ENCODE peak calls at places on chromosome 2, in six cellular contexts. One of them, this sample, is unnamed.
A peak's percentile ranks its signal among the peaks of the same experiment; 100 is the strongest.

GRCh38 chr2:168545439-168546082 is 89.5 kb downstream of the CERS6 start:
- DNase-seq in endothelial cell of umbilical vein: no peak
- DNase-seq in A549: peak; percentile 36
- DNase-seq in GM12878: no peak
- DNase-seq in K562: no peak
- DNase-seq in HepG2: no peak
- DNase-seq in this sample: no peak

GRCh38 chr2:169765523-169765922 is 31.9 kb downstream of the KLHL23 start:
- DNase-seq in endothelial cell of umbilical vein: no peak
- DNase-seq in A549: no peak
- DNase-seq in GM12878: no peak
- DNase-seq in K562: no peak
- DNase-seq in HepG2: peak; percentile 52
- DNase-seq in this sample: no peak

GRCh38 chr2:144460981-144461766 is 58.7 kb downstream of the ZEB2 start:
- DNase-seq in endothelial cell of umbilical vein: no peak
- DNase-seq in A549: no peak
- DNase-seq in GM12878: no peak
- DNase-seq in K562: peak; percentile 48
- DNase-seq in HepG2: no peak
- DNase-seq in this sample: peak; percentile 44

GRCh38 chr2:128773641-128774319 is 455.1 kb upstream of the HS6ST1 start:
- DNase-seq in endothelial cell of umbilical vein: no peak
- DNase-seq in A549: no peak
- DNase-seq in GM12878: no peak
- DNase-seq in K562: no peak
- DNase-seq in HepG2: no peak
- DNase-seq in this sample: no peak

GRCh38 chr2:135817946-135818345 is 19.0 kb downstream of the LCT start:
- DNase-seq in endothelial cell of umbilical vein: no peak
- DNase-seq in A549: no peak
- DNase-seq in GM12878: no peak
- DNase-seq in K562: no peak
- DNase-seq in HepG2: no peak
- DNase-seq in this sample: no peak

GRCh38 chr2:184053326-184053725 is 545.0 kb upstream of the ZNF804A start:
- DNase-seq in endothelial cell of umbilical vein: peak; percentile 30
- DNase-seq in A549: no peak
- DNase-seq in GM12878: no peak
- DNase-seq in K562: no peak
- DNase-seq in HepG2: no peak
- DNase-seq in this sample: no peak

GRCh38 chr2:283996-284794 is 3.7 kb downstream of the ALKAL2 start:
- DNase-seq in endothelial cell of umbilical vein: no peak
- DNase-seq in A549: no peak
- DNase-seq in GM12878: no peak
- DNase-seq in K562: no peak
- DNase-seq in HepG2: no peak
- DNase-seq in this sample: no peak

GRCh38 chr2:141058552-141058951 is 1072.3 kb downstream of the LRP1B start:
- DNase-seq in endothelial cell of umbilical vein: no peak
- DNase-seq in A549: no peak
- DNase-seq in GM12878: no peak
- DNase-seq in K562: no peak
- DNase-seq in HepG2: no peak
- DNase-seq in this sample: no peak

DNA sequence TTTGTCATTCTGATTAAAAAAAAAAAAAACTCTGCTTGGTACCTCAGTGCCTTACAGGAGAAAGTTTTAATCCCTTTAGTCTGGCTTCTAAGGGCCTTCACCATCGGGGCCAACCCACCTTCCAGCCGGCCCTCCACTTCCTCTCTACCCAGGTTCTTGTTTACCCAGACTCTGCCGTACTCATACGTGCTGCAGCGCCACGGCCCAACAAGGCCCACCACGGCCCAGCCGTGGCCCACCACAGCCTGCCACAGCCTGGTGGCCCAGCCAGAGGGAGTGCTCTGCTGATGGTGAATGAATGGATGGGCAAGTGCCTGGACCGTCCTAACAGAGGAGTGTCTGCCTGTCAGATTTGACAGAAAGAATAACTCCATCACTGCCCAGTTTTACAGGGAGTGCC is 38.0 kb downstream of the CENPO start:
- DNase-seq in endothelial cell of umbilical vein: no peak
- DNase-seq in A549: no peak
- DNase-seq in GM12878: no peak
- DNase-seq in K562: no peak
- DNase-seq in HepG2: no peak
- DNase-seq in this sample: no peak
- TF ChIP-seq MYC in endothelial cell of umbilical vein: no peak
- TF ChIP-seq MYC in A549: no peak
- TF ChIP-seq MYC in GM12878: no peak
- TF ChIP-seq MYC in K562: no peak
- TF ChIP-seq MYC in HepG2: no peak
- TF ChIP-seq MYC in this sample: no peak

DNA sequence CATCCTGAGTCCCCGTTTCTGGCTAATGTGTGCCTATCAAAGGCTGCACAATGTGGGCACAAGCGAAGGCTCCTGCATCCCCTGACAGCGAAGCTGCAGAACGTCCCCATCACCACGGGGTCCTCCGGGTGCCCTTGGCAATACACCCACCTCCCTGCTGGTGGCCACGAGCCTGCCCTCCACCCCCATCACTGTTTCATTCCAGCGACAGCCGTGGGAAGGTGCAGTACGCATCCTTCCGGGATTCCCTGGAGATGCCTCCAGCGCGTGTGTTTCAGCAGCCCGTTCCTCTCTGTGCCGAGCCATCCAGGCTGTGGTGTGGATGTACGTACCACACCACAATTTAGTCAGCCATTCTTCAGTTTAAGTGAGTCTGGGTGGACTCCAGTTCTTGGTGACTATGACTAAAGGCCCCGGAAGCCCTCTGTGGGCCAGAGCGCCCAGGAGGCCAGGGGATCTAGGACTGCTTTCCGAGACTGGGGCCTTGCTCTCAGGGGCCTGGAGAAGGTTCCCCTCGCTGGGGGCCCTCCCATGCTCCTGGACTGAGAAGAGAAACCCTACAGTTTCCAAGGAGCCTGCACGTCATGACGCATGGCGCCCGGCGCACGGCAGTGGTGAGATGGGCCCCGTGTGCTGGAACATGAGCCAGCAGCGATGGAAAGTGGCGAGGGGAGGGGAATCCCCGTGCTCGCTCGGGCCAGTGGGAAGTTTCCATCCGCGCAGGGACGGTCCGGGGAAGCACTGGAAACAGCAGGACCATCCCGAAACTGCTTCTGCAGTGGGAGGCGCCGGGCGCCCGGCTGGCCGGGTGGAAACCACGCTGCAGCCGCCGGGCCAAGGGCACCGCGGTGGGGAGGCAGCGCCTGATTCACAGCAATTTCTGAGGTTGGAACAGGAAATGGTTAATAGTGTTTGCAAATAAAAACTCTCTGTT is 4.6 kb upstream of the PDCD1 start:
- DNase-seq in endothelial cell of umbilical vein: no peak
- DNase-seq in A549: no peak
- DNase-seq in GM12878: no peak
- DNase-seq in K562: no peak
- DNase-seq in HepG2: no peak
- DNase-seq in this sample: peak; percentile 57
- TF ChIP-seq POLR2A in endothelial cell of umbilical vein: no peak
- TF ChIP-seq POLR2A in A549: no peak
- TF ChIP-seq POLR2A in GM12878: peak; percentile 33
- TF ChIP-seq POLR2A in K562: no peak
- TF ChIP-seq POLR2A in HepG2: no peak
- TF ChIP-seq POLR2A in this sample: no peak

DNA sequence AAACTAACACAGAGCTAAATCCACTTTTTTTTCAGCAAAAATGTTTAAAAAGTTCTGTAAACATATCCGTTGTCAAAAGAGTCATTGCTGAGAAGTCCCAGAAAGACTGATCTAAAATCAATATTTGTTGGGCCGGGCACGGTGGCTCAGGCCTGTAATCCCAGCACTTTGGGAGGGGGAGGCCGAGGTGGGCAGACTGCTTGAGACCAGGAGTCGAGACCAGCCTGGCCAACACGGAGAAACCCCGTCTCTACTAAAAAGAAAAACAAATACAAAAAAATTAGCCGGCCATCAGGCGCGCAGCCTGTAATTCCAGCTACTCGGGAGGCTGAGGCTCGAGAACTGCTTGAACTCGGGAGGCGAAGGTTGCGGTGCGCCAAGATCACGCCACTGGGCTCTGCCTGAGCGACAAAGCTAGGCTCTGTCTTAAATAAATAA is 1.4 kb downstream of the OLA1 start:
- DNase-seq in endothelial cell of umbilical vein: no peak
- DNase-seq in A549: no peak
- DNase-seq in GM12878: no peak
- DNase-seq in K562: peak; percentile 65
- DNase-seq in HepG2: peak; percentile 28
- DNase-seq in this sample: no peak
- H3K4me3 ChIP-seq in endothelial cell of umbilical vein: no peak overlapping the region
- H3K4me3 ChIP-seq in A549: peak overlapping the region; percentile 88
- H3K4me3 ChIP-seq in GM12878: peak overlapping the region; percentile 51
- H3K4me3 ChIP-seq in K562: peak overlapping the region; percentile 87
- H3K4me3 ChIP-seq in HepG2: peak overlapping the region; percentile 84
- H3K4me3 ChIP-seq in this sample: peak overlapping the region; percentile 99

DNA sequence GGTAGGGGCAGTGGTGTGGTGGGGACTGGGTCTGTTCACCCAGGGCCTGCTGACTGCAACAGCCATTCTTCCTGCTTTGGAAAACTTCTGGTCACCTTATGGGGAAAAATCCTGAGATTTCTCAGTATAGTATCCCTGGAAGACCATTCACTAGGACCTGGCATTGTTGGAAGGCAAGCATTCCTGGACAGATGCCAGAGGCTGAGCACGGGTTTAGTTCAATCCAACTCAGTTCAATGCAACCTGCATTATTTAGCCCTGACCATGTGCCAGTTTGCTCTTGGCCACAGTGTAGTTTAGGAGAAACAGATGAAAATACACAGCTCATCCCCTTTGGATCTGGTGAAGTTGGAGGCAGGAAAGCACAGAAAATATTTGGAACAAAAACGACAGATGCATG is 95.9 kb downstream of the LPIN1 start:
- DNase-seq in endothelial cell of umbilical vein: peak; percentile 21
- DNase-seq in A549: no peak
- DNase-seq in GM12878: no peak
- DNase-seq in K562: no peak
- DNase-seq in HepG2: no peak
- DNase-seq in this sample: no peak
- TF ChIP-seq MYC in endothelial cell of umbilical vein: no peak
- TF ChIP-seq MYC in A549: no peak
- TF ChIP-seq MYC in GM12878: no peak
- TF ChIP-seq MYC in K562: no peak
- TF ChIP-seq MYC in HepG2: no peak
- TF ChIP-seq MYC in this sample: no peak

GRCh38 chr2:230712443-230713330 is at the start of gene CAB39:
- DNase-seq in endothelial cell of umbilical vein: peak; percentile 90
- DNase-seq in A549: peak; percentile 70
- DNase-seq in GM12878: peak; percentile 63
- DNase-seq in K562: peak; percentile 91
- DNase-seq in HepG2: peak; percentile 79
- DNase-seq in this sample: peak; percentile 99
- TF ChIP-seq POLR2A in endothelial cell of umbilical vein: peak; percentile 71
- TF ChIP-seq POLR2A in A549: peak; percentile 58
- TF ChIP-seq POLR2A in GM12878: peak; percentile 80
- TF ChIP-seq POLR2A in K562: peak; percentile 21
- TF ChIP-seq POLR2A in HepG2: peak; percentile 78
- TF ChIP-seq POLR2A in this sample: peak; percentile 68

DNA sequence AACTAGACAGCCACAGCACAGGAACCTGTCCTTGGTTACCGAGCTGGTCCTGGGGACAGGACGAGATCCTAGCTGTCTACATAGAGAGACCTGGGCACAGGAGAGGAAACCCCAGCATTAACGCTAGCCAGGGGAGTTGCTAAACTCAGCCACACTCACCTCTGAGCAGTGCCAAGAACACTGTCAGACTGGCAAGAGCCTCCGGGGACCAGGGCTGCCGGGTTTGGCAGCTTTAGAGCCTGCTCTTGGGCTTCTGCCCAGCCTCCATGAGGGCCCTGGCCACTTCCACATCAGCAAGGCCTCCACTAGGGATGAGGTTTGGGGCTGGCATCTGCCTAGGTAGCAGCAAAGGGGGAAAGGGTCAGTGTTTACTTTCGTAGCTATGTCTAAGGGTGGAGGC is 6.7 kb downstream of the TMBIM1 start:
- DNase-seq in endothelial cell of umbilical vein: no peak
- DNase-seq in A549: no peak
- DNase-seq in GM12878: no peak
- DNase-seq in K562: no peak
- DNase-seq in HepG2: no peak
- DNase-seq in this sample: no peak
- H3K4me3 ChIP-seq in endothelial cell of umbilical vein: no peak overlapping the region
- H3K4me3 ChIP-seq in A549: no peak overlapping the region
- H3K4me3 ChIP-seq in GM12878: peak overlapping the region; percentile 64
- H3K4me3 ChIP-seq in K562: no peak overlapping the region
- H3K4me3 ChIP-seq in HepG2: no peak overlapping the region
- H3K4me3 ChIP-seq in this sample: no peak overlapping the region

GRCh38 chr2:237500681-237501424 is 13.8 kb downstream of the MLPH start:
- DNase-seq in endothelial cell of umbilical vein: peak; percentile 57
- DNase-seq in A549: peak; percentile 96
- DNase-seq in GM12878: no peak
- DNase-seq in K562: peak; percentile 12
- DNase-seq in HepG2: no peak
- DNase-seq in this sample: peak; percentile 87
- TF ChIP-seq MYC in endothelial cell of umbilical vein: no peak
- TF ChIP-seq MYC in A549: no peak
- TF ChIP-seq MYC in GM12878: no peak
- TF ChIP-seq MYC in K562: no peak
- TF ChIP-seq MYC in HepG2: no peak
- TF ChIP-seq MYC in this sample: no peak

DNA sequence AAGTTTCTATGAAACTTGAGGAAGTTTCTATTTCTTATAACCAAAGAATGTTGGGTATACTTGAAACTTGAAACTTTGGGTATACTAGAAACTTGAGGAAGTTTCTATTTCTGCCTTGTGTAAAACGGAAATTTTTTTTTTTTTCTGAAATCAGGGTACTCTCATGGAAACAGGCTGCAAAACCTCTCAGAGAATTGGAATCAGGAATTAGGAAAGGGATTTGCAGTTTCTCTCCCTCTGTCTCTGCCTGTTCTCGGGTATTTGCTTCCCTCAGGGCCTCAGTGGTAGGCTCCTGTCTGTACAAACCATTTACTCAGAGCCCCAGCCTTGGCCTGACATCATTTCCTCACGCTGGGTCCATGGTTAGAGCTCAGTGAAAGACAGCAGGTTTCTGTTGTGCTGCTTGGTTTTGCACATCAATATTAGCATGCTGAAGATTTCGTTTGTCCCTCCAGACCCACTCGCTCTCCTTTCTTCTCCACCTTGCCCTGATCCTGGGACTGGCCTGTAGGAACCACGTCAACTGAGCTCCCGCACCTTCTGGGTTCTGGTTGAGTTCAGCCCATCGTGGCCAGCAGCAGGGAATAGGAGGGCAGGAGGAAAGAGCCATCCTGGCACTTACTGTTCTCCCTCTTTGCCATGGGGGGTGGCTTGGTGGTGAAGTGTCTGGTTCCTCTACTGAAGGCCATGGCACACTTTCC is 106.4 kb downstream of the POLR1A start:
- DNase-seq in endothelial cell of umbilical vein: peak; percentile 36
- DNase-seq in A549: no peak
- DNase-seq in GM12878: peak; percentile 77
- DNase-seq in K562: peak; percentile 31
- DNase-seq in HepG2: no peak
- DNase-seq in this sample: peak; percentile 74
- TF ChIP-seq POLR2A in endothelial cell of umbilical vein: no peak
- TF ChIP-seq POLR2A in A549: no peak
- TF ChIP-seq POLR2A in GM12878: peak; percentile 64
- TF ChIP-seq POLR2A in K562: no peak
- TF ChIP-seq POLR2A in HepG2: no peak
- TF ChIP-seq POLR2A in this sample: no peak

This sample was measured in NB4.